ENCODE peak calls at places on chromosomes 11 and 22, in six cellular contexts. B, Q, Y, G, D and P are unnamed samples.

GRCh38 chr11:18633256-18634139 is 644 bp downstream of the SPTY2D1 start:
- DNase-seq in Q (no peak), G (peak; percentile 0), Y (no peak), D (peak; percentile 49), B (peak; percentile 50), P (peak; percentile 6)

GRCh38 chr22:38735465-38736256 is 20.1 kb downstream of the SUN2 start:
- DNase-seq in Q (no peak), Y (no peak), B (no peak), G (no peak), D (no peak), P (no peak)

GRCh38 chr11:120954381-120954780 is 69.5 kb upstream of the TBCEL start:
- DNase-seq in Q (no peak), Y (no peak), B (no peak), D (no peak), G (no peak), P (no peak)

GRCh38 chr22:43345356-43345755 is 2.2 kb upstream of the SCUBE1 start:
- DNase-seq in Y (no peak), B (no peak), G (no peak), D (no peak), Q (no peak), P (no peak)

GRCh38 chr22:46734830-46735453 is 3.1 kb downstream of the CERK start:
- DNase-seq in Y (no peak), G (peak; percentile 64), Q (peak; percentile 83), B (peak; percentile 69), D (peak; percentile 68), P (peak; percentile 71)

GRCh38 chr11:130631119-130631518 is 182.7 kb downstream of the ADAMTS15 start:
- DNase-seq in B (no peak), Y (no peak), D (peak; percentile 25), Q (no peak), G (no peak), P (no peak)

GRCh38 chr11:78277314-78277994 is 88.7 kb downstream of the USP35 start:
- DNase-seq in G (no peak), Y (peak; percentile 34), B (no peak), D (no peak), Q (peak; percentile 75), P (no peak)

GRCh38 chr11:74018331-74019005 is 9.6 kb upstream of the UCP3 start:
- DNase-seq in G (no peak), D (no peak), Q (peak; percentile 95), Y (no peak), B (no peak), P (no peak)

GRCh38 chr11:60950933-60951610 is 904 bp downstream of the SLC15A3 start:
- DNase-seq in D (peak; percentile 52), B (peak; percentile 40), Q (peak; percentile 79), G (no peak), Y (no peak), P (peak; percentile 25)